ENCODE peak calls at places on chromosomes 4 and X, in five cellular contexts. G, K, R, T and P are unnamed samples.

GRCh38 chrX:134676440-134676839 is 18.2 kb upstream of the PLAC1 start:
- DNase-seq in G (no peak), K (no peak), R (no peak), T (no peak), P (no peak)

GRCh38 chr4:76326515-76326914 is 20.0 kb downstream of the STBD1 start:
- DNase-seq in G (no peak), K (no peak), R (no peak), T (no peak), P (no peak)

GRCh38 chr4:119124314-119124713 is 11.3 kb upstream of the MYOZ2 start:
- DNase-seq in G (no peak), K (no peak), R (no peak), T (no peak), P (no peak)

GRCh38 chr4:130760246-130760645 is 1664.3 kb downstream of the C4orf33 start:
- DNase-seq in G (no peak), K (no peak), R (no peak), T (no peak), P (no peak)

GRCh38 chrX:96685205-96686099 is 810 bp downstream of the DIAPH2 start:
- DNase-seq in G (peak), K (no peak), R (peak), T (no peak), P (peak)

GRCh38 chr4:89111833-89112563 is 665 bp downstream of the TIGD2 start:
- DNase-seq in G (peak), K (no peak), R (peak), T (peak), P (peak)

GRCh38 chrX:2397648-2398340 is 103.0 kb downstream of the DHRSX start:
- DNase-seq in G (no peak), K (no peak), R (no peak), T (no peak), P (no peak)

GRCh38 chr4:89338206-89338605 is 30.6 kb upstream of the GPRIN3 start:
- DNase-seq in G (no peak), K (no peak), R (no peak), T (no peak), P (no peak)

GRCh38 chr4:107265859-107266258 is 229.7 kb upstream of the DKK2 start:
- DNase-seq in G (no peak), K (no peak), R (no peak), T (no peak), P (no peak)

GRCh38 chrX:34875204-34875603 is 67.4 kb upstream of the FAM47B start:
- DNase-seq in G (no peak), K (no peak), R (no peak), T (no peak), P (no peak)

GRCh38 chr4:7540216-7540615 is 105.5 kb upstream of the PSAPL1 start:
- DNase-seq in G (no peak), K (no peak), R (peak), T (no peak), P (no peak)

GRCh38 chrX:95383778-95384177 is 1300.9 kb upstream of the DIAPH2 start:
- DNase-seq in G (no peak), K (no peak), R (no peak), T (no peak), P (no peak)

DNA sequence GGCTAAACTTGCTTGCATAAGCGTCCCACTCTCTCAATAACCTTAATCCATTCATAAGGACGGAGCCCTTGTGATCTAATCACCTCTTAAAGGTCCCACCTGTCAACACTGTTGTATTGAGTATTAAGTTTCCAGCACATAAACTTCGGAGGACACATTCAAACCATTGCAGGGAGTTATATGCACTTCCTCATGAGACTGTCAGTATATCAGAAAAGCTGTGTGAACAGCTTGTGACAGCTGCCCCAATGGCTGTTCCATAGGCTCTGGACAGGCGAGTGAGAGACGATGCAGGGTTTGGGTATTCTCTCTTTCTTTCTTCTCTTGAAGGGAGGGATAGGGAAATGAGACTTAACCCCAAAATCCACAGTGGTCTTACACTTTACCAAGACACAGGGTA is 64.2 kb upstream of the RPL34 start:
- DNase-seq in G (no peak), K (no peak), R (no peak), T (no peak), P (no peak)
- TF ChIP-seq REST in G (no peak), K (no peak), R (no peak), T (no peak), P (no peak)

GRCh38 chrX:39907964-39908616 is 189.7 kb downstream of the BCOR start:
- DNase-seq in G (peak), K (no peak), R (peak), T (no peak), P (peak)
- TF ChIP-seq GABPA in G (no peak), K (no peak), R (no peak), T (no peak), P (no peak)

GRCh38 chr4:4217123-4217522 is 9.6 kb downstream of the OTOP1 start:
- DNase-seq in G (no peak), K (no peak), R (no peak), T (no peak), P (no peak)
- TF ChIP-seq REST in G (no peak), K (no peak), R (no peak), T (no peak), P (no peak)

DNA sequence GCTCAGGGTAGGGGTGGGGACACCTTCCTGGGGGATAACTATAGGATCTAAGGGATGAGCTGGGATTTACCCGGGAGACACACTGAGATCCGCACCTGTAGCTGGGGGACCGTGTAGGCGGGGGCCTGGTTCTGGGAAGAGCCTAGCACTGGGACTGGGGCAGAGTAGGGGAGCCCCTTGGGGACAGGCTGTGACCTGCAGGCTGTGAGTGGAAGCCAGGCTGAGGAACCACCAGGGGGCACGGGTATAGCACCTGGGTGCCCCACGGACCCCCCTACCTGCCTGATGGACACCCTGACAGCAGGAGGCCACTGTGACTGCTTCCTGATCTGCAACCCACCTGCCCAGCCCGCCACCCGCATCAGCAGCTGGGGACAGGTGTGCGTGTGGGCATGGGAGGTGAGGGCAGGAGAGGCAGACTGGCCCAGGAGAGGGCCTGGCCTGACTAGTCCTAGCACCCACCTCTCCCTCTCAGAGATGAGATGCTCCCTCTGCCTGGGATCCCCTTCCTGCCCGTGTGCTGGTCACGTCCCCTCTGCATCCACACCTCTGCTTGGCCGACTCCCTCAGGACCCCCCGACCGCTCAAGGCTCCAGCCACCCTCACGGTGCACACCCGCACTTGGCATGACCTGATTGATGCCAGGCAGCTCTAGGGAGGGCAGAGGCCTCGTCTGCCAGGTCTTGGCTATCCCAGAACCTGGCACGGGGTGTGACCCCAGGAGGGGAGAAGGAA is 94.2 kb upstream of the NKX1-1 start:
- DNase-seq in G (no peak), K (no peak), R (peak), T (no peak), P (no peak)
- TF ChIP-seq GABPA in G (no peak), K (no peak), R (no peak), T (no peak), P (no peak)